ENCODE peak calls at places on chromosomes 11 and 22, in nine cellular contexts. G is stimulated activated CD8-positive, alpha-beta memory T cell treated with anti-CD3 and anti-CD28 coated beads, Interleukin-4, amount 100 ng/mL, for 1 hour; N is hepatic stellate cell; L is tibial artery; X is neural progenitor cell; M is anterior cingulate cortex; R is GM04503; T is OCI-M1; Y is adrenal gland. C is an unnamed sample.

GRCh38 chr11:64894070-64894811 is 15.8 kb upstream of the EHD1 start:
- DNase-seq in L (peak; percentile 87), X (peak; percentile 80), R (no peak), G (peak; percentile 96), T (peak; percentile 90), M (peak; percentile 66), Y (peak; percentile 82), N (peak; percentile 82), C (peak; percentile 89)

GRCh38 chr11:13786688-13787087 is 118.2 kb downstream of the FAR1 start:
- DNase-seq in G (no peak), T (no peak), X (no peak), L (no peak), R (no peak), M (no peak), N (no peak), Y (no peak), C (no peak)

GRCh38 chr11:111808834-111809233 is 42.6 kb upstream of the PPP2R1B start:
- DNase-seq in Y (no peak), R (no peak), X (no peak), T (no peak), L (no peak), G (no peak), N (no peak), M (no peak), C (no peak)

GRCh38 chr11:124676386-124676785 is 2.7 kb downstream of the SPA17 start:
- DNase-seq in Y (peak; percentile 45), G (no peak), M (no peak), N (peak; percentile 65), X (no peak), T (peak; percentile 38), R (peak; percentile 24), L (peak; percentile 80), C (no peak)

GRCh38 chr11:28767574-28767973 is 659.4 kb downstream of the METTL15 start:
- DNase-seq in G (no peak), R (no peak), T (no peak), L (no peak), M (no peak), N (peak; percentile 21), Y (no peak), X (no peak), C (no peak)

GRCh38 chr22:50169774-50170341 is 673 bp upstream of the PANX2 start:
- DNase-seq in R (no peak), L (no peak), N (no peak), G (no peak), Y (no peak), T (peak; percentile 78), M (no peak), X (peak; percentile 58), C (no peak)

GRCh38 chr11:68660066-68660810 is 24.1 kb upstream of the GAL start:
- DNase-seq in G (no peak), T (no peak), X (no peak), N (no peak), M (no peak), R (no peak), Y (no peak), L (no peak), C (no peak)

GRCh38 chr22:44542561-44543222 is 44.7 kb upstream of the RTL6 start:
- DNase-seq in G (no peak), T (no peak), M (no peak), X (no peak), N (no peak), L (peak; percentile 53), Y (no peak), R (no peak), C (no peak)

GRCh38 chr11:33536178-33536577 is 164.4 kb downstream of the C11orf91 start:
- DNase-seq in M (no peak), Y (no peak), L (no peak), T (no peak), X (no peak), N (no peak), G (no peak), R (no peak), C (no peak)

GRCh38 chr11:69387409-69387885 is 93.5 kb downstream of the MYEOV start:
- DNase-seq in R (no peak), M (no peak), L (no peak), N (no peak), G (no peak), T (no peak), Y (no peak), X (no peak), C (no peak)

GRCh38 chr22:39920134-39920743 is 19.4 kb downstream of the GRAP2 start:
- DNase-seq in M (no peak), L (no peak), N (no peak), Y (no peak), R (no peak), T (peak; percentile 81), X (no peak), G (no peak), C (no peak)

GRCh38 chr11:95925011-95925410 is 1.1 kb upstream of the MTMR2 start:
- DNase-seq in T (peak; percentile 15), Y (no peak), N (no peak), M (no peak), R (no peak), L (no peak), G (no peak), X (peak; percentile 4), C (no peak)

GRCh38 chr11:120658071-120658423 is 146.5 kb downstream of the GRIK4 start:
- DNase-seq in L (no peak), X (no peak), G (no peak), M (no peak), T (no peak), N (no peak), R (no peak), Y (no peak), C (no peak)

GRCh38 chr11:72641900-72642814 is 32.1 kb downstream of the PDE2A start:
- DNase-seq in L (peak; percentile 73), M (no peak), N (peak; percentile 76), G (no peak), Y (no peak), R (no peak), X (peak; percentile 75), T (no peak), C (peak; percentile 60)

GRCh38 chr11:4049006-4049405 is 45.6 kb upstream of the RRM1 start:
- DNase-seq in M (no peak), Y (no peak), N (no peak), X (no peak), R (no peak), G (no peak), T (peak; percentile 68), L (no peak), C (no peak)

GRCh38 chr11:114135737-114136151 is 76.2 kb downstream of the ZBTB16 start:
- DNase-seq in L (no peak), M (no peak), N (no peak), T (peak; percentile 92), R (no peak), X (peak; percentile 43), G (no peak), Y (no peak), C (peak; percentile 33)

GRCh38 chr22:37556750-37557149 is 3.5 kb upstream of the CDC42EP1 start:
- DNase-seq in R (no peak), N (no peak), M (no peak), T (no peak), L (no peak), Y (no peak), G (no peak), X (peak; percentile 54), C (peak; percentile 60)

GRCh38 chr11:78798567-78799170 is 224.0 kb upstream of the NARS2 start:
- DNase-seq in G (no peak), M (no peak), X (peak; percentile 79), R (no peak), L (peak; percentile 88), Y (peak; percentile 66), T (peak; percentile 95), N (no peak), C (peak; percentile 77)

GRCh38 chr11:62064221-62064620 is 59.6 kb upstream of the INCENP start:
- DNase-seq in X (no peak), T (no peak), N (no peak), M (no peak), G (no peak), Y (no peak), L (no peak), R (no peak), C (no peak)

GRCh38 chr11:74025467-74026166 is 16.7 kb upstream of the UCP3 start:
- DNase-seq in Y (no peak), M (no peak), L (no peak), G (no peak), N (peak; percentile 36), T (no peak), X (no peak), R (peak; percentile 24), C (no peak)

GRCh38 chr11:11843233-11843632 is 1.5 kb downstream of the USP47 start:
- DNase-seq in M (no peak), L (no peak), T (peak; percentile 71), Y (no peak), G (no peak), X (peak; percentile 11), N (peak; percentile 32), R (no peak), C (no peak)

GRCh38 chr11:128290106-128290840 is 297.1 kb downstream of the ETS1 start:
- DNase-seq in T (peak; percentile 72), G (no peak), N (peak; percentile 73), X (peak; percentile 70), M (no peak), Y (peak; percentile 56), R (peak; percentile 66), L (peak; percentile 67), C (peak; percentile 54)

GRCh38 chr22:33487041-33487716 is 429.0 kb upstream of the SYN3 start:
- DNase-seq in X (no peak), G (no peak), M (no peak), T (no peak), L (no peak), N (no peak), R (no peak), Y (no peak), C (no peak)

GRCh38 chr22:28951969-28952521 is 68.7 kb downstream of the ZNRF3 start:
- DNase-seq in G (no peak), T (no peak), L (peak; percentile 65), Y (no peak), X (peak; percentile 59), R (no peak), M (no peak), N (peak; percentile 9), C (no peak)

GRCh38 chr11:73965076-73965763 is 14.4 kb downstream of the DNAJB13 start:
- DNase-seq in L (peak; percentile 43), Y (no peak), X (peak; percentile 26), N (peak; percentile 75), G (no peak), M (no peak), T (no peak), R (no peak), C (no peak)

GRCh38 chr11:129611661-129612566 is 203.7 kb upstream of the TMEM45B start:
- DNase-seq in R (no peak), Y (no peak), X (peak; percentile 47), G (no peak), T (peak; percentile 25), N (no peak), M (no peak), L (no peak), C (no peak)

GRCh38 chr11:134725211-134725610 is 313.2 kb upstream of the B3GAT1 start:
- DNase-seq in M (no peak), L (no peak), G (no peak), R (no peak), T (no peak), X (no peak), Y (no peak), N (no peak), C (no peak)

GRCh38 chr22:17980638-17981051 is 43.7 kb downstream of the MICAL3 start:
- DNase-seq in R (no peak), N (peak; percentile 45), M (no peak), T (peak; percentile 97), L (no peak), G (no peak), X (peak; percentile 27), Y (peak; percentile 57), C (no peak)

GRCh38 chr11:29527391-29527936 is 489.4 kb downstream of the KCNA4 start:
- DNase-seq in X (peak; percentile 7), L (no peak), R (peak; percentile 32), Y (peak; percentile 71), G (no peak), N (no peak), M (no peak), T (peak; percentile 92), C (no peak)

GRCh38 chr11:14578551-14578956 is 58.4 kb upstream of the PSMA1 start:
- DNase-seq in X (no peak), G (peak; percentile 34), R (no peak), M (no peak), L (no peak), N (no peak), Y (peak; percentile 37), T (peak; percentile 93), C (no peak)

C was measured in H9.